ENCODE peak calls at places on chromosomes 4 and X, in five cellular contexts. Q is pancreas; N is endodermal cell; S is sigmoid colon; W is CD4-positive, alpha-beta memory T cell. P is an unnamed sample.
A peak's percentile ranks its signal among the peaks of the same experiment; 100 is the strongest.

GRCh38 chr4:168475745-168476144 is 4.5 kb downstream of the DDX60L start:
- DNase-seq in N (peak; percentile 74), W (no peak), S (no peak), Q (no peak), P (no peak)

GRCh38 chr4:186831574-186831973 is 107.9 kb upstream of the FAT1 start:
- DNase-seq in S (no peak), Q (no peak), N (no peak), W (no peak), P (no peak)

GRCh38 chrX:40479777-40480318 is 100.9 kb upstream of the ATP6AP2 start:
- DNase-seq in W (no peak), Q (no peak), N (no peak), S (no peak), P (no peak)

GRCh38 chrX:43316161-43316560 is 339.9 kb upstream of the MAOA start:
- DNase-seq in Q (no peak), N (no peak), S (no peak), W (no peak), P (no peak)

GRCh38 chr4:182533948-182534347 is 290.7 kb downstream of the TENM3 start:
- DNase-seq in N (no peak), S (no peak), Q (no peak), W (no peak), P (no peak)

GRCh38 chr4:5125326-5125725 is 74.0 kb downstream of the STK32B start:
- DNase-seq in S (no peak), Q (no peak), N (no peak), W (no peak), P (no peak)

GRCh38 chr4:113467581-113467980 is 294.0 kb downstream of the CAMK2D start:
- DNase-seq in W (no peak), Q (no peak), S (no peak), N (no peak), P (no peak)

GRCh38 chr4:155509619-155510018 is 132.9 kb upstream of the MAP9 start:
- DNase-seq in N (no peak), W (no peak), Q (no peak), S (no peak), P (no peak)

DNA sequence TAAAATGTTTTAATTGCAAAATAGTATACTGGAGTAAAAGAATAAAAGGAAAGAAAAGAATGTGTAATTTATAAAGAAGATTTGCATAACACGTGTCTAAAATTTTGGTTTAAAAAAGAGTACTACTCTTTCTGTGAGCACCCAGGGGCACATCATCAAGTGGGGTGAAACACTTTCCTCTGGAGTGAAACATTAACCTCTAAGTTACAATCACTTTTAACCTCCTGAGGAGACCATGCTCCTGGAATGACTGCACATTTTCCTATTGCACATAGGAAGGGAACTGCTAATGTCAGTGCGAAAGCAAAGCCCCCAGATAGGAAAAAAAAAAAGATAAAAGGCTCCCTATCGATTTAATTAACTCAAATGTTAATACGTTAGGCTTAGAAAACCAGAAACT is 13.3 kb downstream of the VEGFC start:
- DNase-seq in Q (no peak), W (no peak), N (no peak), S (no peak), P (no peak)
- H3K4me1 ChIP-seq in Q (no peaks in the 10 kb centered on the region), W (no peaks in the 10 kb centered on the region), N (no peaks in the 10 kb centered on the region), S (no peaks in the 10 kb centered on the region), P (no peaks in the 10 kb centered on the region)

GRCh38 chr4:142818476-142818875 is 27.6 kb downstream of the INPP4B start:
- DNase-seq in W (no peak), S (no peak), Q (no peak), N (no peak), P (no peak)
- H3K4me3 ChIP-seq in W (no peak overlapping the region), S (no peak overlapping the region), Q (no peak overlapping the region), N (no peak overlapping the region), P (no peak overlapping the region)

DNA sequence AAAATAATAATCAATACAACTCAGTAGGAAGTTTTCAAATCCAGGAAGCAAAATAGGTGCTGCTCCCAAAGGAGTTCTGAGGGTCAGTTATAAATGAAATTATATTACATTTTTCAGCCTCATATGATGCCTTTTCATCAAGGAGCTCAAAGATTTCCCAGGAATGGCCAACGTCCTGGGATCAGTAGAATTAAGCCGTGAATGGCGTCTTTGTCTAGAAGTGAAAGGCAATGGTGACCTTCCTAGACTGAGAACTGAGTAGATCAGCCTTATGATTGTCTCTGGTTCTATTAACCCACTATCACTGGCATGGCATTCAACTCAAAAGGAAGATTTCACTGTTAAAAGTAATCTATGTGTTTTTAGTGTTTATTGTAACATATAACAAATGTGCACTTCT is 74.4 kb downstream of the ENOX2 start:
- DNase-seq in S (no peak), W (no peak), Q (no peak), N (no peak), P (no peak)
- H3K27ac ChIP-seq in S (no peak overlapping the region), W (no peak overlapping the region), Q (no peak overlapping the region), N (no peak overlapping the region), P (no peak overlapping the region)

GRCh38 chrX:19849433-19850190 is 37.8 kb downstream of the SH3KBP1 start:
- DNase-seq in S (no peak), Q (no peak), N (no peak), W (no peak), P (no peak)
- H3K4me1 ChIP-seq in S (no peaks in the 10 kb centered on the region), Q (no peaks in the 10 kb centered on the region), N (no peaks in the 10 kb centered on the region), W (peaks cover 44% of the 10 kb centered on the region), P (no peaks in the 10 kb centered on the region)

P was measured in right cardiac atrium.